ENCODE peak calls at places on chromosome 1, in ten cellular contexts. J is epithelial cell of esophagus, Q is psoas muscle, C is A549, G is fibroblast of the aortic adventitia, V is keratinocyte, W is heart left ventricle, E is colonic mucosa, K is fibroblast of villous mesenchyme, F is foreskin fibroblast. M is an unnamed sample.

GRCh38 chr1:6953874-6954502 is 168.7 kb downstream of the CAMTA1 start:
- DNase-seq in Q (no peak), V (no peak), E (no peak), F (no peak), C (no peak), J (no peak), K (no peak), W (no peak), G (no peak), M (no peak)

GRCh38 chr1:115564201-115564600 is 77.6 kb upstream of the VANGL1 start:
- DNase-seq in J (peak; percentile 61), C (no peak), F (no peak), Q (no peak), W (no peak), K (no peak), V (no peak), E (no peak), G (no peak), M (no peak)

GRCh38 chr1:38613996-38614395 is 245.6 kb downstream of the RRAGC start:
- DNase-seq in C (no peak), Q (no peak), F (no peak), K (no peak), E (no peak), G (no peak), W (no peak), J (no peak), V (no peak), M (no peak)

GRCh38 chr1:179187043-179187442 is 42.4 kb downstream of the ABL2 start:
- DNase-seq in E (no peak), W (no peak), F (no peak), J (no peak), Q (no peak), V (no peak), K (peak; percentile 61), G (no peak), C (no peak), M (no peak)

GRCh38 chr1:62466982-62467532 is 30.2 kb downstream of the USP1 start:
- DNase-seq in V (no peak), J (no peak), G (peak; percentile 12), E (no peak), Q (no peak), K (no peak), C (no peak), W (no peak), F (no peak), M (no peak)

GRCh38 chr1:117817629-117818028 is 111.8 kb downstream of the GDAP2 start:
- DNase-seq in C (no peak), J (no peak), K (no peak), Q (no peak), W (no peak), E (no peak), F (no peak), V (no peak), G (no peak), M (no peak)

GRCh38 chr1:206808615-206809014 is 36.3 kb upstream of the IL10 start:
- DNase-seq in C (no peak), F (no peak), J (peak; percentile 59), V (no peak), G (peak; percentile 43), W (no peak), K (peak; percentile 60), E (no peak), Q (no peak), M (peak; percentile 39)

GRCh38 chr1:118650084-118650807 is 337.9 kb downstream of the TBX15 start:
- DNase-seq in Q (no peak), J (no peak), W (no peak), V (no peak), E (no peak), F (no peak), G (no peak), C (no peak), K (no peak), M (no peak)

GRCh38 chr1:247961796-247962195 is 3.2 kb upstream of the OR2AK2 start:
- DNase-seq in E (no peak), J (no peak), V (no peak), C (no peak), F (no peak), K (no peak), W (no peak), Q (no peak), G (no peak), M (no peak)

GRCh38 chr1:55402117-55402516 is 187.0 kb upstream of the USP24 start:
- DNase-seq in F (peak; percentile 82), C (no peak), K (no peak), Q (no peak), V (no peak), J (peak; percentile 17), E (no peak), G (peak; percentile 90), W (no peak), M (peak; percentile 68)

GRCh38 chr1:6859415-6860343 is 74.4 kb downstream of the CAMTA1 start:
- DNase-seq in Q (no peak), E (no peak), V (peak; percentile 67), C (no peak), W (no peak), K (peak; percentile 95), F (peak; percentile 94), J (peak; percentile 92), G (peak; percentile 99), M (peak; percentile 95)

GRCh38 chr1:115670476-115671175 is 28.9 kb downstream of the VANGL1 start:
- DNase-seq in V (no peak), J (peak; percentile 26), C (no peak), E (peak; percentile 49), K (peak; percentile 56), W (no peak), G (no peak), Q (no peak), F (no peak), M (peak; percentile 83)

GRCh38 chr1:231387770-231388669 is 34.1 kb downstream of the EGLN1 start:
- DNase-seq in W (no peak), F (peak; percentile 55), V (no peak), G (no peak), Q (no peak), C (no peak), J (no peak), K (peak; percentile 63), E (no peak), M (no peak)

GRCh38 chr1:10865518-10866313 is 69.3 kb upstream of the CASZ1 start:
- DNase-seq in J (no peak), G (no peak), Q (no peak), W (no peak), C (no peak), V (no peak), K (no peak), E (no peak), F (no peak), M (no peak)

GRCh38 chr1:234069760-234070159 is 165.3 kb downstream of the SLC35F3 start:
- DNase-seq in K (peak; percentile 6), W (no peak), C (no peak), G (no peak), E (no peak), F (no peak), Q (no peak), J (peak; percentile 41), V (no peak), M (no peak)
- TF ChIP-seq CTCF in K (peak; percentile 15), W (no peak), C (peak; percentile 36), G (no peak), E (no peak), F (no peak), Q (no peak), J (peak; percentile 35), V (peak; percentile 42), M (no peak)

DNA sequence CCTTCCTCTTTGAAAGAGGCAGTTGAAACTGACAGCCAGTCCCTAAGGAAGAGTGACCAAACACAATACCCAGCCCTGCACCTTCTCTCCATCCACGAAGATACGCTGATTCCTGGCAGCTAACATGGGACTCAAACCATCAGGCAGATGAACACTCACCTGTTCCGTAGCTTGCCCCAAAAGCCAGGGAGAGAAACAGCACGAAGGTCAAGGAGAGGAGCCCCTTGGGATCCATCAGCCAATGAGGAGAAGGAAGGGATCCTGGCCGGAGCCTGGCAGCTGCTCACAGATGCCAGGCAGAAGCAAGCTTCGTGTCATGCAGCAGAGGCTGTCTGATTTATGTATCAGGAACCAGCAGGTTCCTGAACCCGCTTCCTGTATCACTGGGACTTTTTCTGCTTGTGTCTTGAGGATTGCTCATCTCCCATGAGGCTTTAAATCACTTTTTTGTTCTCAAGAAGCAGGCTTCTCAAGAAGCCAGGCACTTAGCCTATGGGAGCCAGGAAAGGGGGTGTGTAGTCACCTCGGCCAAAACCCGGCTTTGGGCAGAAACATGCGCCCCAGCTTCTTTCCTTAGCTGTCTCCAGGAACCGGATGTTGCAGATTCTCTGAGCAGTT is at the start of gene SLAMF1:
- DNase-seq in F (no peak), G (no peak), W (no peak), V (no peak), J (no peak), C (no peak), Q (no peak), K (no peak), E (no peak), M (no peak)
- H3K4me3 ChIP-seq in F (no peak within 1 kb of the TSS), G (no peak within 1 kb of the TSS), W (no peak within 1 kb of the TSS), V (no peak within 1 kb of the TSS), J (no peak within 1 kb of the TSS), C (no peak within 1 kb of the TSS), Q (no peak within 1 kb of the TSS), K (no peak within 1 kb of the TSS), E (peak within 1 kb of the TSS; percentile 18), M (no peak within 1 kb of the TSS)

GRCh38 chr1:29247044-29247443 is 10.7 kb downstream of the PTPRU start:
- DNase-seq in C (no peak), Q (no peak), K (no peak), W (no peak), E (no peak), F (no peak), J (no peak), V (no peak), G (no peak), M (no peak)

GRCh38 chr1:29245261-29245660 is 8.9 kb downstream of the PTPRU start:
- DNase-seq in G (no peak), C (no peak), K (no peak), Q (no peak), E (no peak), J (no peak), V (no peak), W (no peak), F (no peak), M (no peak)

GRCh38 chr1:29247874-29248273 is 11.6 kb downstream of the PTPRU start:
- DNase-seq in C (no peak), K (no peak), V (no peak), Q (no peak), E (no peak), W (no peak), J (no peak), F (no peak), G (no peak), M (no peak)

GRCh38 chr1:29243863-29244185 is 7.5 kb downstream of the PTPRU start:
- DNase-seq in E (no peak), C (no peak), G (peak; percentile 32), J (peak; percentile 33), F (peak; percentile 51), Q (no peak), V (no peak), K (peak; percentile 60), W (no peak), M (peak; percentile 83)

GRCh38 chr1:29245876-29246275 is 9.6 kb downstream of the PTPRU start:
- DNase-seq in V (no peak), W (no peak), G (peak; percentile 52), F (peak; percentile 39), J (peak; percentile 65), C (no peak), Q (no peak), E (no peak), K (peak; percentile 44), M (peak; percentile 36)
- TF ChIP-seq CTCF in V (peak; percentile 81), W (no peak), G (peak; percentile 42), F (peak; percentile 51), J (peak; percentile 73), C (peak; percentile 69), Q (no peak), E (peak; percentile 47), K (peak; percentile 51), M (peak; percentile 69)

GRCh38 chr1:203534012-203534411 is 40.1 kb downstream of the OPTC start:
- DNase-seq in V (no peak), G (no peak), W (no peak), Q (no peak), J (no peak), C (no peak), E (no peak), F (no peak), K (no peak), M (no peak)
- H3K4me3 ChIP-seq in V (no peak overlapping the region), G (no peak overlapping the region), W (no peak overlapping the region), Q (no peak overlapping the region), J (no peak overlapping the region), C (no peak overlapping the region), E (no peak overlapping the region), F (no peak overlapping the region), K (no peak overlapping the region), M (no peak overlapping the region)